ENCODE peak calls at places on chromosomes 7 and 10, in six cellular contexts. E, I, Y, S, J and T are unnamed samples.

GRCh38 chr7:77837966-77838365 is 39.4 kb downstream of the PHTF2 start:
- DNase-seq in Y (no peak), J (no peak), I (no peak), E (no peak), S (no peak), T (no peak)

GRCh38 chr10:33263453-33263852 is 71.0 kb downstream of the NRP1 start:
- DNase-seq in S (no peak), Y (peak; percentile 39), I (peak; percentile 59), E (no peak), J (no peak), T (no peak)

GRCh38 chr7:96996937-96997511 is 8.3 kb upstream of the DLX6 start:
- DNase-seq in I (no peak), J (no peak), Y (no peak), S (no peak), E (no peak), T (no peak)

GRCh38 chr7:128431754-128432153 is 22.0 kb upstream of the IMPDH1 start:
- DNase-seq in S (no peak), Y (no peak), E (no peak), J (no peak), I (no peak), T (no peak)

GRCh38 chr7:114450431-114450830 is 35.8 kb downstream of the FOXP2 start:
- DNase-seq in I (no peak), Y (no peak), J (no peak), S (no peak), E (no peak), T (no peak)

GRCh38 chr7:32070051-32070405 is 179 bp downstream of the PDE1C start:
- DNase-seq in S (no peak), E (no peak), I (peak; percentile 51), J (no peak), Y (no peak), T (no peak)

GRCh38 chr10:98274562-98274961 is 6.6 kb upstream of the LOXL4 start:
- DNase-seq in E (no peak), Y (no peak), S (no peak), I (no peak), J (no peak), T (no peak)

GRCh38 chr10:103861501-103861900 is 6.1 kb upstream of the SH3PXD2A start:
- DNase-seq in Y (peak; percentile 84), S (no peak), J (no peak), E (no peak), I (peak; percentile 82), T (no peak)

GRCh38 chr10:71748671-71749191 is 24.6 kb downstream of the VSIR start:
- DNase-seq in E (peak; percentile 65), J (peak; percentile 85), I (no peak), S (peak; percentile 83), Y (no peak), T (peak; percentile 63)

GRCh38 chr7:35714862-35715261 is 19.9 kb upstream of the HERPUD2 start:
- DNase-seq in Y (no peak), I (no peak), E (no peak), J (peak; percentile 37), S (no peak), T (no peak)

GRCh38 chr10:31261502-31262311 is 57.3 kb upstream of the ZEB1 start:
- DNase-seq in I (peak; percentile 5), Y (peak; percentile 94), J (no peak), E (no peak), S (no peak), T (no peak)

GRCh38 chr7:143408686-143409551 is at the start of gene EPHA1:
- DNase-seq in Y (no peak), J (no peak), E (no peak), I (peak; percentile 82), S (no peak), T (peak; percentile 45)

GRCh38 chr7:24456526-24457214 is 116.6 kb upstream of the PALS2 start:
- DNase-seq in S (no peak), I (no peak), Y (no peak), J (no peak), E (no peak), T (no peak)

GRCh38 chr10:18607503-18607902 is 43.9 kb downstream of the NSUN6 start:
- DNase-seq in I (peak; percentile 67), Y (peak; percentile 89), E (peak; percentile 51), S (no peak), J (peak; percentile 4), T (no peak)

GRCh38 chr7:75623390-75624133 is 115.2 kb downstream of the HIP1 start:
- DNase-seq in S (no peak), Y (peak; percentile 11), J (no peak), E (no peak), I (no peak), T (no peak)

GRCh38 chr7:28410628-28411578 is 1.4 kb upstream of the CREB5 start:
- DNase-seq in I (peak; percentile 33), Y (peak; percentile 90), J (no peak), E (peak; percentile 67), S (peak; percentile 26), T (no peak)

GRCh38 chr10:113331971-113332370 is 220.9 kb upstream of the HABP2 start:
- DNase-seq in Y (no peak), I (no peak), E (no peak), J (no peak), S (no peak), T (no peak)

GRCh38 chr7:116585392-116585791 is 60.6 kb downstream of the CAV1 start:
- DNase-seq in J (no peak), S (no peak), I (no peak), E (no peak), Y (no peak), T (no peak)

GRCh38 chr10:47384148-47384921 is at the start of gene ZNF488:
- DNase-seq in J (peak; percentile 76), S (peak; percentile 86), I (peak; percentile 85), E (peak; percentile 63), Y (peak; percentile 49), T (peak; percentile 47)

GRCh38 chr7:45184326-45185027 is 26.9 kb downstream of the RAMP3 start:
- DNase-seq in E (no peak), J (no peak), I (no peak), S (no peak), Y (no peak), T (no peak)

GRCh38 chr10:22391605-22392004 is 46.3 kb downstream of the SPAG6 start:
- DNase-seq in Y (no peak), J (no peak), S (no peak), E (no peak), I (no peak), T (no peak)

GRCh38 chr10:79995979-79996629 is 47.2 kb upstream of the SFTPD start:
- DNase-seq in E (no peak), S (no peak), I (no peak), J (no peak), Y (no peak), T (no peak)

GRCh38 chr7:116064179-116064578 is 33.6 kb upstream of the TFEC start:
- DNase-seq in S (no peak), E (no peak), J (no peak), I (no peak), Y (no peak), T (no peak)

GRCh38 chr10:113895018-113895417 is 40.6 kb downstream of the NHLRC2 start:
- DNase-seq in S (no peak), J (no peak), E (no peak), I (peak; percentile 82), Y (peak; percentile 47), T (no peak)

GRCh38 chr7:120941064-120941463 is 9.5 kb upstream of the ING3 start:
- DNase-seq in I (no peak), Y (no peak), S (no peak), J (peak; percentile 6), E (no peak), T (no peak)

GRCh38 chr7:64672414-64672813 is 6.5 kb downstream of the ZNF107 start:
- DNase-seq in I (no peak), Y (no peak), S (no peak), J (peak; percentile 80), E (no peak), T (no peak)
- H3K9me3 ChIP-seq in I (peaks cover 7% of the 10 kb centered on the region), Y (peaks cover 2% of the 10 kb centered on the region), S (no peaks in the 10 kb centered on the region), J (no peaks in the 10 kb centered on the region), E (no peaks in the 10 kb centered on the region), T (no peaks in the 10 kb centered on the region)

GRCh38 chr10:131979336-131979735 is 2.4 kb downstream of the BNIP3 start:
- DNase-seq in S (no peak), Y (no peak), J (no peak), E (no peak), I (no peak), T (no peak)
- H3K4me3 ChIP-seq in S (no peak overlapping the region), Y (peak overlapping the region; percentile 92), J (peak overlapping the region; percentile 83), E (peak overlapping the region; percentile 84), I (peak overlapping the region; percentile 90), T (no peak overlapping the region)

GRCh38 chr10:35443858-35444257 is 107.5 kb downstream of the CCNY start:
- DNase-seq in J (no peak), I (no peak), Y (no peak), S (no peak), E (no peak), T (no peak)
- H3K9me3 ChIP-seq in J (peaks cover 28% of the 10 kb centered on the region), I (peaks cover 19% of the 10 kb centered on the region), Y (peaks cover 16% of the 10 kb centered on the region), S (peaks cover 21% of the 10 kb centered on the region), E (peaks cover 30% of the 10 kb centered on the region), T (peaks cover 24% of the 10 kb centered on the region)

DNA sequence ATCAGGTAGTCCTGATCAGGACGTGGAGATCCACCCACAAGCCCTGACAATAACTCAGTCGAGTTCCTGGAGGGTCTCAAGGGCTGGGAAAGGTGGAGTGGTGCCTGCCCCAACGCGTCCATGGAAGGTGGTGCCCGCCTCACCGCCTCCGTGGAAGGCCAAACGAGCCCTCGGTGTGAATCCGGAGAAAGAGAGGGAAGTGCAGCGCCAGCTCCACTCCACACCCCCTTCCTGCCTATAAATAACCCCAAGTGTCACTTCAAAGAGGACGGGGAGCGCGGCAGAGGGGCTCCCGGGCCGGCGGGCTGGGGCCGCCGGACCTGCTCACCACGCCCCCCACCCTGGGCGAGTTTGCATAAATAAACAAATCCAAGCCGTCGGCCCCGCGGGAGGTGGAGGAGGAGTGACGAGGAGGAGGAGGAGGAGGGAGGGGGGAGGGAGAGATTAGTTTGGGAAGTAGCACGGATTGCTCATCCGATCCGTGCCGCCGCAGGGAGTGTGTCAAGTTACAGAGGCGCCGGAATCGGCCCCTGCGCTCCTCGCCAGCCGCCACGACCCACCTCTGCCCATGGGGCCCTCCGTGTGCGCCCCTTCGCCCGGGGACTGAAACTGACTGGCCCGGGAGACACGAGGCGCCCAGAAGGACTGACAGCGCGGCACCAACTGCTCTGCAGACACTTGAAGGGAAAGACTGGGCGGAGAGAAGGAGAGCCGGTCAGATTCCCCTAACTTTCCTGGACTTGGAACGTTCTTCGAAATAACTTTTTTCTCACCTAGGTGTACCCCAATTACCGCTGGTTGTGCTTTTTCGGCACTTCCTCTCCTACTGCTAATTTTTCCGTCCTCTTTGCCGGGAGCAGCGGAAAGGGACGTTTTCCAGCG is at the start of gene COL13A1:
- DNase-seq in Y (peak; percentile 75), I (peak; percentile 76), S (peak; percentile 50), J (no peak), E (no peak), T (no peak)
- H3K4me3 ChIP-seq in Y (peak within 1 kb of the TSS; percentile 63), I (peak within 1 kb of the TSS; percentile 72), S (peak within 1 kb of the TSS; percentile 60), J (no peak within 1 kb of the TSS), E (peak within 1 kb of the TSS; percentile 39), T (peak within 1 kb of the TSS; percentile 17)

GRCh38 chr7:63072806-63073205 is 925.8 kb upstream of the ZNF722 start:
- DNase-seq in J (no peak), I (no peak), S (no peak), E (no peak), Y (no peak), T (no peak)
- H3K9me3 ChIP-seq in J (no peaks in the 10 kb centered on the region), I (peaks cover 55% of the 10 kb centered on the region), S (no peaks in the 10 kb centered on the region), E (peaks cover 61% of the 10 kb centered on the region), Y (peaks cover 37% of the 10 kb centered on the region), T (peaks cover 1% of the 10 kb centered on the region)